ENCODE peak calls at places on chromosomes 5 and 9, in nine cellular contexts. Y is Calu3, E is RWPE1, Z is upper lobe of right lung, S is cardiac fibroblast, U is fibroblast of lung, W is MCF 10A, O is uterus, R is IMR-90. M is an unnamed sample.

GRCh38 chr5:140966293-140967225 is at the start of gene PCDHAC2:
- DNase-seq in Z (peak), Y (peak), U (peak), S (peak), R (no peak), O (peak), E (peak), W (peak), M (no peak)

GRCh38 chr5:25107878-25108277 is 463.1 kb upstream of the CDH10 start:
- DNase-seq in E (peak), R (no peak), Z (no peak), U (peak), S (no peak), Y (no peak), W (peak), O (no peak), M (no peak)

GRCh38 chr9:113178087-113178486 is 27.3 kb downstream of the SLC31A2 start:
- DNase-seq in Z (no peak), Y (no peak), S (peak), W (no peak), E (no peak), O (no peak), U (peak), R (peak), M (peak)

GRCh38 chr9:13939129-13939528 is 374.8 kb downstream of the NFIB start:
- DNase-seq in Y (no peak), Z (no peak), O (no peak), S (peak), E (peak), R (peak), U (peak), W (peak), M (no peak)

GRCh38 chr9:70983723-70984280 is 137.6 kb downstream of the TRPM3 start:
- DNase-seq in S (no peak), Z (no peak), R (peak), O (no peak), Y (no peak), U (peak), E (no peak), W (no peak), M (no peak)

GRCh38 chr5:148864113-148864841 is 37.9 kb downstream of the ADRB2 start:
- DNase-seq in E (no peak), Z (no peak), W (no peak), S (peak), U (no peak), Y (no peak), R (peak), O (no peak), M (no peak)

GRCh38 chr5:100313657-100314056 is 221.5 kb upstream of the FAM174A start:
- DNase-seq in O (no peak), Z (no peak), S (no peak), U (no peak), E (no peak), W (no peak), R (no peak), Y (no peak), M (no peak)

GRCh38 chr9:32728181-32728580 is 55.2 kb upstream of the TMEM215 start:
- DNase-seq in R (no peak), E (no peak), Y (no peak), S (no peak), Z (no peak), U (no peak), W (no peak), O (no peak), M (peak)

GRCh38 chr5:180302256-180302655 is 10.4 kb upstream of the MAPK9 start:
- DNase-seq in R (no peak), O (no peak), Z (peak), S (no peak), U (no peak), W (no peak), E (no peak), Y (no peak), M (no peak)

GRCh38 chr5:68171101-68171558 is 44.4 kb upstream of the PIK3R1 start:
- DNase-seq in E (no peak), R (peak), S (peak), U (peak), O (peak), Y (no peak), Z (no peak), W (no peak), M (no peak)

GRCh38 chr5:157484768-157485167 is 24.8 kb downstream of the NIPAL4 start:
- DNase-seq in Z (peak), E (no peak), O (no peak), W (peak), U (no peak), R (peak), Y (no peak), S (peak), M (no peak)

GRCh38 chr5:149794338-149795023 is 64.4 kb downstream of the PPARGC1B start:
- DNase-seq in W (no peak), O (no peak), U (no peak), S (no peak), Z (no peak), R (no peak), Y (no peak), E (no peak), M (no peak)

GRCh38 chr9:34987160-34988040 is 2.1 kb upstream of the DNAJB5 start:
- DNase-seq in O (no peak), W (no peak), Y (no peak), E (no peak), R (no peak), U (no peak), Z (no peak), S (no peak), M (no peak)

GRCh38 chr5:172941067-172941516 is 18.1 kb upstream of the RPL26L1 start:
- DNase-seq in E (no peak), R (no peak), W (peak), Y (no peak), Z (no peak), O (no peak), S (no peak), U (no peak), M (no peak)

GRCh38 chr9:109047259-109047658 is 34.0 kb upstream of the CTNNAL1 start:
- DNase-seq in U (no peak), S (no peak), Z (no peak), E (no peak), W (no peak), O (no peak), R (no peak), Y (no peak), M (peak)

GRCh38 chr5:178668579-178668978 is 41.7 kb upstream of the CLK4 start:
- DNase-seq in E (no peak), Y (no peak), R (no peak), O (no peak), S (no peak), W (no peak), U (no peak), Z (no peak), M (peak)

GRCh38 chr9:134301387-134302129 is 24.7 kb upstream of the RXRA start:
- DNase-seq in S (no peak), O (no peak), U (peak), E (no peak), W (no peak), R (no peak), Y (no peak), Z (peak), M (no peak)

GRCh38 chr5:178385472-178385853 is 152.9 kb upstream of the PHYKPL start:
- DNase-seq in U (peak), Y (no peak), E (peak), R (peak), W (peak), O (no peak), S (no peak), Z (peak), M (no peak)

GRCh38 chr5:130278136-130278535 is 373.9 kb downstream of the CHSY3 start:
- DNase-seq in Z (no peak), S (no peak), E (no peak), R (no peak), O (no peak), U (no peak), Y (no peak), W (no peak), M (no peak)

GRCh38 chr5:109694451-109694891 is 4.7 kb downstream of the MAN2A1 start:
- DNase-seq in S (no peak), O (no peak), W (peak), Z (no peak), R (peak), U (peak), Y (no peak), E (peak), M (peak)

GRCh38 chr5:56669534-56670483 is 145.5 kb upstream of the MAP3K1 start:
- DNase-seq in O (peak), W (peak), R (peak), U (no peak), E (no peak), Z (no peak), Y (no peak), S (peak), M (peak)

GRCh38 chr9:109010676-109011655 is 2.3 kb downstream of the CTNNAL1 start:
- DNase-seq in Y (peak), W (peak), O (peak), E (peak), R (peak), U (peak), S (peak), Z (no peak), M (peak)

GRCh38 chr9:131500377-131500776 is 2.3 kb upstream of the POMT1 start:
- DNase-seq in U (no peak), S (no peak), R (no peak), E (peak), O (no peak), W (no peak), Z (no peak), Y (no peak), M (no peak)

GRCh38 chr5:138102454-138103320 is 18.9 kb downstream of the WNT8A start:
- DNase-seq in U (no peak), R (no peak), E (no peak), S (no peak), W (no peak), Z (no peak), O (no peak), Y (no peak), M (no peak)

GRCh38 chr9:128203842-128204551 is 818 bp downstream of the DNM1 start:
- DNase-seq in W (no peak), Z (no peak), E (peak), R (peak), Y (peak), U (peak), S (peak), O (no peak), M (no peak)

GRCh38 chr5:125584119-125584518 is 837.7 kb upstream of the ZNF608 start:
- DNase-seq in W (no peak), R (no peak), S (peak), E (no peak), O (no peak), U (peak), Y (no peak), Z (no peak), M (no peak)

GRCh38 chr9:27196383-27196782 is 87.4 kb downstream of the TEK start:
- DNase-seq in W (peak), U (no peak), Z (no peak), Y (no peak), O (no peak), R (no peak), S (no peak), E (no peak), M (no peak)

GRCh38 chr9:137455361-137455991 is 3.7 kb downstream of the NSMF start:
- DNase-seq in W (no peak), Z (peak), O (peak), Y (no peak), E (no peak), U (no peak), S (no peak), R (no peak), M (no peak)

GRCh38 chr5:59169768-59170150 is 586.9 kb downstream of the RAB3C start:
- DNase-seq in Z (no peak), Y (no peak), U (no peak), W (no peak), E (no peak), R (no peak), O (no peak), S (no peak), M (no peak)

GRCh38 chr5:139806111-139806510 is 10.5 kb downstream of the PSD2 start:
- DNase-seq in R (no peak), Y (no peak), S (no peak), Z (no peak), E (no peak), U (no peak), W (no peak), O (no peak), M (no peak)

GRCh38 chr9:109171926-109172325 is 4.9 kb upstream of the FRRS1L start:
- DNase-seq in W (peak), U (peak), S (peak), E (no peak), Y (no peak), R (peak), O (no peak), Z (no peak), M (no peak)

GRCh38 chr9:35499029-35499700 is 9.3 kb downstream of the RUSC2 start:
- DNase-seq in R (no peak), S (peak), O (no peak), Z (no peak), E (no peak), U (no peak), Y (no peak), W (no peak), M (no peak)

GRCh38 chr5:131217791-131218190 is 46.1 kb upstream of the CDC42SE2 start:
- DNase-seq in Y (no peak), S (no peak), O (no peak), E (no peak), U (no peak), R (no peak), W (no peak), Z (no peak), M (no peak)

GRCh38 chr5:61610262-61611024 is 278.4 kb downstream of the ZSWIM6 start:
- DNase-seq in Y (no peak), R (no peak), E (no peak), Z (no peak), O (no peak), S (no peak), U (no peak), W (no peak), M (no peak)

GRCh38 chr9:15135167-15135792 is 171.7 kb downstream of the TTC39B start:
- DNase-seq in S (peak), O (peak), W (peak), U (peak), R (peak), E (peak), Y (peak), Z (no peak), M (peak)

GRCh38 chr5:158785397-158785796 is 314.3 kb downstream of the EBF1 start:
- DNase-seq in U (no peak), R (no peak), Y (no peak), O (no peak), E (no peak), S (peak), Z (no peak), W (peak), M (no peak)

GRCh38 chr5:168366124-168366523 is 74.7 kb downstream of the WWC1 start:
- DNase-seq in W (peak), O (no peak), E (peak), U (peak), R (peak), Y (no peak), Z (no peak), S (peak), M (no peak)

GRCh38 chr5:168368854-168369253 is 77.4 kb downstream of the WWC1 start:
- DNase-seq in Y (no peak), Z (no peak), R (no peak), E (no peak), S (no peak), W (no peak), U (no peak), O (no peak), M (no peak)

GRCh38 chr5:168364151-168364661 is 72.8 kb downstream of the WWC1 start:
- DNase-seq in R (peak), Z (no peak), U (peak), E (peak), O (no peak), S (no peak), W (peak), Y (peak), M (peak)

GRCh38 chr5:168364738-168365550 is 73.5 kb downstream of the WWC1 start:
- DNase-seq in R (peak), Y (peak), S (peak), W (peak), U (peak), Z (peak), E (peak), O (no peak), M (peak)

DNA sequence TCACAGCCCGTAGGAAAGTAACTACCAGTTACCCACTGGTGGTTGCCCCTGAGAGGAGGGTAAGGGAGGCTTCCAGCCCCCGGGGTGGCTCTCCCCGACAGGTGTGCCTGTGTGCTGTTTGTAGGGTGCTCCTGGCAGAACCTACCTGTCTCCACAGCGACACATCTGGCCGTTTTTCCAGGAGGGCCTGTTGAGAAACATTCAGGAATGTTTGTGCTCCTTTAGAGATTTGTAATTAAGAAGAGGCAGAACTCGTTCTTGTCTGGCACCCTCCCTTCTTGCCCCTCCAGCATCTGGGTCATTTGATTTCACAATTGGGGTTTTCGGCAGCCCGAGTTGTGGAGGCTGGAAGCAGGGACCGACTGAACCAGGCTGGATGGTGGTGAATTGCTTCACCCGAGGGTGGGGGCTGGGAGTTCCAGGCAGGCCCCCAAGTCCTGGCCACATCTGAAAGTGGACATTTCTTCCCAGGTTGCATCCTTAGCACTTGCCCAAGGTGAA is 74.2 kb downstream of the WWC1 start:
- DNase-seq in S (peak), O (no peak), Z (peak), R (peak), U (peak), E (peak), W (peak), Y (peak), M (peak)
- TF ChIP-seq CTCF in S (peak), O (no peak), Z (peak), R (peak), U (no peak), E (peak), W (peak), Y (peak), M (peak)

DNA sequence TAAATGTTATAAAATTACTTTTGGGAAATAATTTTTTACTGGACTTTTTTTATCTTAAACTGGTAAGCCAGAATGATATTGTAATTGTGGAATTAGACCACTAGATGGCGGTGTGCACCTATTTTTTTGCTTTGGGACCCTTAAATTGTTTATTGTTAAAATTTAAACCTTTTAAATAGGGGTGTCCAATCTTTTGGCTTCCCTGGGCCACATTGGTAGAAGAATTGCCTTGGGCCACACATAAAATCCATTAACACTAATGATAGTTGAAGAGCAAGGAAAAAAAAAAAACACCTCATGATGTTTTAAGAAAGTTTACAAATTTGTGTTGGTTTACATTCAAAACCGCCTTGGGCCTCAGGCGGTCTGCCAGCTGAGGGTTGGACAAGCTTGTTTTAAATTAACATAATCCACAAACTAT is 28.4 kb upstream of the GADD45G start:
- DNase-seq in W (peak), Z (no peak), S (peak), R (peak), Y (no peak), E (peak), U (peak), O (no peak), M (no peak)
- TF ChIP-seq CTCF in W (peak), Z (peak), S (peak), R (peak), Y (peak), E (peak), U (peak), O (peak), M (peak)

GRCh38 chr9:2800385-2801179 is 43.3 kb downstream of the PUM3 start:
- DNase-seq in Y (no peak), U (no peak), Z (no peak), E (no peak), S (peak), R (peak), O (no peak), W (peak), M (no peak)
- TF ChIP-seq CTCF in Y (no peak), U (peak), Z (peak), E (no peak), S (peak), R (peak), O (peak), W (no peak), M (no peak)

GRCh38 chr9:69027355-69028097 is 8.0 kb upstream of the FXN start:
- DNase-seq in E (peak), Y (peak), S (peak), O (peak), U (peak), Z (no peak), R (peak), W (peak), M (peak)

GRCh38 chr9:69030851-69031645 is 4.5 kb upstream of the FXN start:
- DNase-seq in W (no peak), O (no peak), Z (no peak), S (peak), R (peak), E (no peak), Y (no peak), U (peak), M (no peak)

GRCh38 chr9:69023650-69024049 is 9.7 kb upstream of the PRKACG start:
- DNase-seq in Z (no peak), O (no peak), Y (no peak), R (no peak), S (no peak), W (peak), U (no peak), E (no peak), M (no peak)

GRCh38 chr9:69029535-69029934 is 6.0 kb upstream of the FXN start:
- DNase-seq in W (no peak), Z (no peak), R (no peak), U (no peak), S (no peak), O (no peak), Y (no peak), E (no peak), M (no peak)

DNA sequence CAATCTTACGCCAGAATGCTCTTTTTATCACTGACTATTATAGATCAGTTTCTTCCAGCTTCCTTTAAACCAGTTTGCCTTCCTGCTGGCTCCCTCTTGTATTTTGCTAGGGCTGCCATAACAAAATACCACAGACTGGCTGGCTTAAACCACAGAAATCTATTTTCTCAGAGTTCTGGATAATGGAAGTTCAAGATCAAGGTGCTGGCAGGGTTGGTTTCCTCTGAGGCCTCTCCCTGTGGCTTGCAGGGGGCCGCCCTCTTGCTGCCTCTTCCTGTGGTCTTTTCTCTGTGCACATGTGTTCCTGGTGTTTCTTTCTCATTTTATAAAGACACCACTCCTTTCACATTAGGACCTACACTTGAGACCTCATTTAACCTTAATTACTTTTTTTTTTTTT is 6.8 kb upstream of the FXN start:
- DNase-seq in Y (no peak), O (no peak), Z (no peak), S (no peak), U (peak), E (no peak), R (no peak), W (no peak), M (no peak)
- TF ChIP-seq CTCF in Y (no peak), O (no peak), Z (no peak), S (no peak), U (no peak), E (no peak), R (no peak), W (no peak), M (no peak)

DNA sequence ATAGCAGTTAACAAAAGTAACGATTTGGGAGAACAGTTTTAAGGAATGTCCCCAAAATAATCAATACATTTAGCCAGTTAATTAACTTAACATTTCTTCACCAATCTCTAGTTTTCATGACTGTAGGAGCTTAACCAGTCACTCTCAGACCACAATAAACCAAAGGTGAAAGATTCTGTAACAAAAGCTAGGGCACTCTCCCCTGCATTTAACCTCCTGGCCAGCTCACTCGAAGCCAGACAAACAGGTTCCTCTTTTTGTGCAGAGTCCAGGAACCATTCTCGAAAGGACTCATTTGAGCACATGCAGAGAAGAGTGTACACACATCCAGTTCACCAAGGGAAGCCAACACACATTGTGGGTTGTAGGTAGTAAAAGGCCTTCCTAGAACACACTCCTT is 6.5 kb downstream of the IL7R start:
- DNase-seq in R (no peak), Y (no peak), S (no peak), U (no peak), W (no peak), O (no peak), Z (no peak), E (no peak), M (no peak)
- TF ChIP-seq CTCF in R (no peak), Y (no peak), S (no peak), U (no peak), W (no peak), O (no peak), Z (no peak), E (no peak), M (no peak)

GRCh38 chr5:10695055-10695649 is 65.9 kb downstream of the DAP start:
- DNase-seq in S (peak), E (peak), R (peak), W (peak), Y (peak), O (peak), U (peak), Z (peak), M (peak)
- TF ChIP-seq CTCF in S (peak), E (peak), R (peak), W (peak), Y (peak), O (peak), U (peak), Z (peak), M (peak)

M was measured in PC-9.